ENCODE peak calls at places on chromosomes 3 and 15, in six cellular contexts. M is CD14-positive monocyte, L is activated B cell treated with CpG ODN at 0.5 μM for 24 hours, Z is fibroblast of mammary gland, C is natural killer cell, B is tibial artery. S is an unnamed sample.

GRCh38 chr15:27714675-27715074 is 384.4 kb downstream of the OCA2 start:
- DNase-seq in M (no peak), L (no peak), Z (no peak), C (no peak), B (no peak), S (no peak)

GRCh38 chr15:80567721-80568157 is 127.4 kb upstream of the ABHD17C start:
- DNase-seq in M (no peak), L (no peak), Z (peak), C (no peak), B (peak), S (peak)

GRCh38 chr3:66661628-66662027 is 160.8 kb upstream of the LRIG1 start:
- DNase-seq in M (no peak), L (no peak), Z (no peak), C (no peak), B (no peak), S (no peak)

GRCh38 chr3:189745622-189746021 is 114.4 kb downstream of the TP63 start:
- DNase-seq in M (no peak), L (no peak), Z (no peak), C (no peak), B (no peak), S (no peak)

GRCh38 chr15:49645277-49645676 is 24.4 kb downstream of the DTWD1 start:
- DNase-seq in M (no peak), L (no peak), Z (no peak), C (no peak), B (no peak), S (no peak)

GRCh38 chr3:137771401-137772230 is 7.5 kb downstream of the SOX14 start:
- DNase-seq in M (no peak), L (no peak), Z (no peak), C (no peak), B (no peak), S (no peak)

GRCh38 chr15:68589783-68590710 is 11.3 kb downstream of the CORO2B start:
- DNase-seq in M (no peak), L (no peak), Z (no peak), C (no peak), B (no peak), S (no peak)

GRCh38 chr3:72632129-72632528 is 216.1 kb downstream of the SHQ1 start:
- DNase-seq in M (no peak), L (no peak), Z (peak), C (no peak), B (no peak), S (no peak)

GRCh38 chr15:99431661-99432091 is 134.1 kb upstream of the MEF2A start:
- DNase-seq in M (peak), L (no peak), Z (no peak), C (no peak), B (peak), S (no peak)

GRCh38 chr15:66615846-66616245 is 50.0 kb upstream of the LCTL start:
- DNase-seq in M (no peak), L (no peak), Z (no peak), C (no peak), B (no peak), S (no peak)

GRCh38 chr3:16300881-16301359 is 35.9 kb downstream of the OXNAD1 start:
- DNase-seq in M (no peak), L (no peak), Z (no peak), C (no peak), B (no peak), S (no peak)

GRCh38 chr3:69105320-69105719 is 17.1 kb downstream of the LMOD3 start:
- DNase-seq in M (no peak), L (no peak), Z (no peak), C (no peak), B (no peak), S (no peak)

DNA sequence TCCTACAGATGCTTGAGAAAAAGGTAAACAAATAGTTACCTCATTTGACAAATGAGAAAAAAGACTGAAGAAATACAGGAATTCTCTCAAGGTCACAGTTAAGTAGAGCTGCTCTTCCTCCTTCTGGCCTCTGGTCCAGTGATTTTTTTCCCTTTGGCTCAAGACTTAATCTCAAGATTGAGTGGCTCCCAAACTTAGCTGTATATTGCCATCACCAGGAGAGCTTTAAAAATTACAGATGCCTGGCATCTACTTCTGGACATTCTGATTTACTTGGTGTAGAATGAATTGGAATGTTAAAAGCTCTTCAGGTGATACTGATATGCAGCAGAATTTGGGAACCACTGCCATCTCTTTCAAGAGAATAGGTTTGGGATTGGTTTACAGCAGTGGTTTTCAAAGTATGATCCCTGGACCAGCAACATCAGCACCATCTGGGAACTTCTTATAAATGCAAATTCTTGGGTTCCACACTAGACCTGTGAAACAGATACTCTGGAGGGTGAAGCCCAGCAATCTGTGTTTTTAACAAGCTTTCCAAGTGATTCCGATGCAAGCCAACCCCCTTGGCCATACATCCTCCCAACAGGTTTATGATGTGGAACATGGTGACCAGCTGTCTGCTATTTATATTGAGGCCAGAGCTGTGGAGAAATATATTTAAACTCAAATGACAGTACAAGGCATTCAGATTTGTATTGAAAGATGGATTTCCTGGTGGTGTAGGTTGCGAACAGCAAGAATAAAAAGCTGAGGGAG is 333.0 kb upstream of the RARB start:
- DNase-seq in M (no peak), L (no peak), Z (peak), C (no peak), B (no peak), S (no peak)
- TF ChIP-seq CTCF in M (no peak), L (no peak), Z (no peak), C (no peak), B (no peak), S (no peak)

GRCh38 chr3:71416868-71417267 is 166.7 kb downstream of the FOXP1 start:
- DNase-seq in M (no peak), L (no peak), Z (no peak), C (no peak), B (no peak), S (no peak)
- TF ChIP-seq CTCF in M (no peak), L (no peak), Z (no peak), C (no peak), B (no peak), S (peak)

DNA sequence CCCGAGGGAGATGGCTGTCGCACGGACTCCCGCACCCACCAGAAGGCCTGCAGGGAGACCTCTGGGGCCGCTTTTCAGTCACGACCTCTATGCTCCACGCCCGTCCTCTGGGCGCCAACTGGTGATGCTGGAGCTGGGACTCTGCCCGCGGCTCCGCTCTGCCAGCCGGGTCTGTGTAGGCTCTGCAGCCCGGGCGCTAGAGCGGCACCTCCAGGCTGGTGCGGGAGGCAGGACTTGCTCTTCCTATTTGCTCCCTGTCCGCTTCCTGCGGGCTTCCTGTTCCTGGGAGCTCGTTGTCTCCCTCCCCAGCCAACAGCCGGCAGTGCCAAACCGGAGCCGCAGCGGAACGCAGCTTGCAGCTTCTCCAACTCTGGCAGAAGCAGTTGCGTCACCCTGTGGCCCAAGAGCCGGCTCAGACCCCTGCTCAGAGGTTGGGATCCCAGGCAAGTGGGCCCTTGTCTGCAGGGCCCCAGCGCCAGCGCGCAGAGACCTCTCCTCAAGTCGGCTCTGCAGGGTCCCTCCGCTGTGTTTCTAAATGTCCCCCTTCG is 285.9 kb downstream of the XXYLT1 start:
- DNase-seq in M (peak), L (no peak), Z (peak), C (no peak), B (peak), S (no peak)
- TF ChIP-seq CTCF in M (no peak), L (no peak), Z (peak), C (no peak), B (no peak), S (peak)

DNA sequence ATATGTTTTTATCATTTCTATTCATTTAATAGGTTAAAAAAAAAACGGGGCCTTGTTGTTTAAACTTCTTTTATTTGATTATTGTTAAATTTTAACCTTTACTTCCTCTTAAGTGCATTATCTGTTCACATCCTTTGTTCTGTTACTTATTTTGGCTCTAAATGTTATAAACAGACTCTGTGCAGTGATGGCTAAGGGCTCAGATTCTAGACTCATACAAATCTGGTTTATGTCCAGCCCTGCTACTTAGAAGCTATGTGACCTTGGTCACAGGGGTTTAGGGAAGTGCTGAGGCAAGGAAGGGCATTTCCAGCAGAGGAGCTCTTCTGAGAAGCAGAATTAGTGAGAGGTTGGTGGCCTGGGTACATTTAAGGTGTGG is 55.3 kb upstream of the VILL start:
- DNase-seq in M (no peak), L (no peak), Z (peak), C (no peak), B (no peak), S (no peak)
- TF ChIP-seq CTCF in M (no peak), L (no peak), Z (no peak), C (no peak), B (no peak), S (no peak)

GRCh38 chr3:83890039-83890762 is 1068.6 kb upstream of the CADM2 start:
- DNase-seq in M (no peak), L (no peak), Z (peak), C (no peak), B (no peak), S (no peak)
- TF ChIP-seq CTCF in M (no peak), L (no peak), Z (no peak), C (no peak), B (no peak), S (no peak)

GRCh38 chr3:108073712-108074431 is 17.0 kb downstream of the CD47 start:
- DNase-seq in M (no peak), L (no peak), Z (peak), C (no peak), B (no peak), S (no peak)
- TF ChIP-seq CTCF in M (no peak), L (no peak), Z (no peak), C (no peak), B (no peak), S (no peak)

GRCh38 chr3:135895734-135896121 is 69.8 kb upstream of the PPP2R3A start:
- DNase-seq in M (no peak), L (no peak), Z (peak), C (no peak), B (no peak), S (no peak)

GRCh38 chr3:135895106-135895733 is 70.3 kb upstream of the PPP2R3A start:
- DNase-seq in M (no peak), L (peak), Z (peak), C (no peak), B (peak), S (peak)

GRCh38 chr3:135896613-135897012 is 68.9 kb upstream of the PPP2R3A start:
- DNase-seq in M (no peak), L (no peak), Z (peak), C (no peak), B (no peak), S (no peak)

DNA sequence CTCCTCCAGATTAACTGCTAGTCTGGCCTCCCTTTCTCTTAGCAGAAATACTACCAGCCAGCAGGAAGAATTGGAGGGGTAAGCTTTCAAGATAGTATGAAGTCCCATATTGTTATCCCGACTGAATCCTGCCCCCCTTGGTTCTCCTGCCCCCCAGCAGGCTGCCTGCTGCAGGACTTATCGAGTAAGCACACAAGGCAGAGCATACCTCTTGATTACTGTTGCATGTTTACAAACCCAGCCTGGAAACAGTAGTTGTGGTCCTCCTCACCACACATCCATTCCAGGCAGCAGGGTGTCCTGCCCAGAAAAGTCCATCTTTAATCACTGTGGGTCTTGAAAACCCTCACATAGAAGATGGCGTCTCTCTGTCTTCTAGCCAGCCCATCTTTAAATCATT is 66.8 kb upstream of the PPP2R3A start:
- DNase-seq in M (no peak), L (no peak), Z (no peak), C (no peak), B (no peak), S (no peak)
- TF ChIP-seq CTCF in M (no peak), L (no peak), Z (no peak), C (no peak), B (no peak), S (no peak)